ENCODE peak calls at places on chromosomes 5 and 9, in nine cellular contexts. M, H, Q, Y, V, C, E, X and J are unnamed samples. For H3K4me1, the result is how much of the 10 kb centered on the place peaks cover.

GRCh38 chr9:124004608-124005007 is 7.0 kb upstream of the LHX2 start:
- DNase-seq in M (no peak), H (no peak), Q (no peak), Y (no peak), V (no peak), C (no peak), E (no peak), X (no peak), J (no peak)

GRCh38 chr5:178793156-178793555 is 62.7 kb upstream of the ZNF354A start:
- DNase-seq in M (peak), H (no peak), Q (no peak), Y (peak), V (no peak), C (no peak), E (peak), X (no peak), J (no peak)

GRCh38 chr9:117706421-117707150 is 2.4 kb downstream of the TLR4 start:
- DNase-seq in M (no peak), H (no peak), Q (no peak), Y (no peak), V (no peak), C (no peak), E (no peak), X (no peak), J (no peak)

GRCh38 chr5:52859619-52860018 is 71.9 kb downstream of the ITGA1 start:
- DNase-seq in M (peak), H (no peak), Q (no peak), Y (no peak), V (no peak), C (no peak), E (no peak), X (no peak), J (no peak)

GRCh38 chr5:128304791-128305190 is 221.2 kb downstream of the SLC12A2 start:
- DNase-seq in M (no peak), H (no peak), Q (no peak), Y (no peak), V (no peak), C (no peak), E (no peak), X (no peak), J (no peak)

GRCh38 chr9:761155-761792 is 80.2 kb upstream of the DMRT1 start:
- DNase-seq in M (no peak), H (no peak), Q (no peak), Y (peak), V (no peak), C (no peak), E (no peak), X (peak), J (no peak)

GRCh38 chr9:94864862-94865435 is 138.4 kb downstream of the AOPEP start:
- DNase-seq in M (no peak), H (no peak), Q (no peak), Y (no peak), V (no peak), C (no peak), E (no peak), X (no peak), J (no peak)

GRCh38 chr5:68924490-68925145 is 169.2 kb upstream of the SLC30A5 start:
- DNase-seq in M (no peak), H (no peak), Q (no peak), Y (no peak), V (no peak), C (peak), E (no peak), X (peak), J (no peak)

GRCh38 chr5:62281411-62281810 is 24.6 kb upstream of the KIF2A start:
- DNase-seq in M (no peak), H (no peak), Q (no peak), Y (no peak), V (no peak), C (no peak), E (no peak), X (no peak), J (no peak)

GRCh38 chr9:113707953-113708695 is 168.0 kb upstream of the ZNF618 start:
- DNase-seq in M (no peak), H (no peak), Q (no peak), Y (no peak), V (no peak), C (no peak), E (no peak), X (no peak), J (no peak)

GRCh38 chr5:88298425-88298824 is 29.8 kb upstream of the TMEM161B start:
- DNase-seq in M (no peak), H (no peak), Q (no peak), Y (no peak), V (no peak), C (no peak), E (no peak), X (no peak), J (no peak)

GRCh38 chr5:170181902-170182301 is 50.9 kb upstream of the C5orf58 start:
- DNase-seq in M (no peak), H (no peak), Q (no peak), Y (no peak), V (no peak), C (no peak), E (no peak), X (no peak), J (no peak)

DNA sequence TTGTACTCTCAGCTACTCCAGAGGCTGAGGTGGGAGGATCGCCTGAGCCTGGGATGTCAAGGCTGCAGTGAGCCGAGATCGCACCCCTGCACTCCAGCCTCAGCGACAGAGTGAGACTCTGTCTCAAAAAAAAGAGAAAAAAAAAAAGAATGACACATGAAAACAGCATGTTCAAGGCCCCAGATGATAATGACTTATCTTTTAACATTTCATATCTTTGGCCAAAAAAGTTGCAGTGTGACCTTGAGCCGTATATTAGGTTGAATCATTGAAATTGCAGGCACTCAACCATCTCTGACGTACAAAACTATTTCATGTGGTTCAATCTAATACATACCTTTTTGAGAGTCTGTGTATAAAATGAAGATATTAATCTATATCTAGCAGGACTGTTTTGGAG is 79.1 kb upstream of the CPEB4 start:
- DNase-seq in M (no peak), H (no peak), Q (no peak), Y (no peak), V (no peak), C (no peak), E (no peak), X (no peak), J (no peak)
- H3K27ac ChIP-seq in M (no peak), H (peak), Q (no peak), Y (no peak), V (no peak), C (no peak), E (no peak), X (no peak), J (no peak)

GRCh38 chr5:167951121-167951520 is 340.3 kb upstream of the WWC1 start:
- DNase-seq in M (no peak), H (no peak), Q (no peak), Y (peak), V (no peak), C (no peak), E (no peak), X (no peak), J (no peak)
- H3K4me3 ChIP-seq in M (no peak), H (peak), Q (no peak), Y (no peak), V (no peak), C (no peak), E (no peak), X (no peak), J (peak)

DNA sequence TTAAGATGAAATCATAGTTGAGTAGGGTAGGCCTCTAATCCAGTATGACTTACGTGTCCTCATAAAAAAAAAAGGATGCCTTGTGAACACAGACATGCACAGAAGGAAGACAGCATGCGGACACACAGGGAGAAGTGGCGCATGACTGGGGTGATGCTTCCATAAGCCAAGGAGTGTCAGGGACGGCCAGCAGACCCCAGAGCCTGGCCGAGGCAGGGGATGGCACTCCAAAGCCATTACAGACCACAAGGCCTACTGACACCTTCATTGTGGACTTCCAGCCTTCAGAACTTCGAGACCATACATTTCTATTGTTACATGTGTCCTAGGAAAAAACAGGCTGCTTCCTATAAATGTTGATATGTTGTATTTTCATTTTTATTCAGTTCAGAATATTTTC is 19.9 kb downstream of the EHMT1 start:
- DNase-seq in M (no peak), H (no peak), Q (no peak), Y (no peak), V (no peak), C (no peak), E (no peak), X (no peak), J (no peak)
- H3K4me1 ChIP-seq in M (under half), H (under half), Q (under half), Y (under half), V (under half), C (under half), E (under half), X (under half), J (under half)

GRCh38 chr9:4674783-4675182 is 4.6 kb upstream of the CDC37L1 start:
- DNase-seq in M (no peak), H (no peak), Q (no peak), Y (no peak), V (no peak), C (no peak), E (no peak), X (no peak), J (no peak)

GRCh38 chr9:4669890-4670289 is 3.6 kb upstream of the SPATA6L start:
- DNase-seq in M (no peak), H (no peak), Q (no peak), Y (no peak), V (no peak), C (no peak), E (no peak), X (no peak), J (no peak)

GRCh38 chr9:4670591-4670990 is 4.3 kb upstream of the SPATA6L start:
- DNase-seq in M (no peak), H (no peak), Q (no peak), Y (no peak), V (no peak), C (no peak), E (no peak), X (no peak), J (no peak)

GRCh38 chr9:4668604-4669003 is 2.3 kb upstream of the SPATA6L start:
- DNase-seq in M (no peak), H (no peak), Q (no peak), Y (no peak), V (no peak), C (no peak), E (no peak), X (no peak), J (no peak)

DNA sequence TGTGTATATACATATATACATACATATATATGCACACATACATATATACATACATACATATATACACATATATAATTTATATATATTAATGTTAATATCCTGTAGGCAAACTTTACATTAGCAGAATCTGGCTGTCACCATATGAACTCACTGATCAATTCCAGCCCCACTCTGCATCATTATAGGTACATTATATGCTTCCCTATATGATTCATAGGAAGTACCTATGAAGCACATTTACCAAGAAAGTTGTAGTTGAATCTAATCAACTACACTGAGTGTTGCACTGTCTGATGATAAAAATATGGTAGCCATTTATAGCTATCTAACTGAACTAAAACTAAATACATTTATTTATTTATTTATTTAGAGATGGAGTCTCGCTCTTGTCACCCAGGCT is 5.5 kb upstream of the SPATA6L start:
- DNase-seq in M (no peak), H (no peak), Q (no peak), Y (no peak), V (no peak), C (no peak), E (no peak), X (no peak), J (no peak)
- H3K27ac ChIP-seq in M (no peak), H (no peak), Q (no peak), Y (no peak), V (no peak), C (no peak), E (no peak), X (no peak), J (no peak)

DNA sequence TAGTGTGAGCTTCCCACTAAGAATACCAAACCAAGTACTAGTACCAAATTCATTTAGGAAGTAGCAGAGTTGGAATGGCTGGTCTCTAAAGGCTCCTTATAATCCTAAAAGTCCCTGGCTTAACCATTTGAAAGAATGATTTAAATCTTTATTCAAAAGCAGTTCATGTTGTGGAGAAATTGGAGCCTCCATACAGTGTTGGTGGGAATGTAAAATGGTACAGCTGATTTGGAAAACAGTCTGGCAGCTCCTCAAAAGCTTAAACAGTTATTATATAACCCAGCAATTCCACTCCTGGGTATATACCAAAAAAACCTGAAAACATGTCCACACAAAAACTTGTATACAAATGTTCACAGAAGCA is 2.9 kb downstream of the PLIN2 start:
- DNase-seq in M (no peak), H (no peak), Q (no peak), Y (no peak), V (no peak), C (no peak), E (no peak), X (no peak), J (no peak)
- H3K4me3 ChIP-seq in M (no peak), H (no peak), Q (peak), Y (no peak), V (peak), C (no peak), E (no peak), X (peak), J (no peak)

DNA sequence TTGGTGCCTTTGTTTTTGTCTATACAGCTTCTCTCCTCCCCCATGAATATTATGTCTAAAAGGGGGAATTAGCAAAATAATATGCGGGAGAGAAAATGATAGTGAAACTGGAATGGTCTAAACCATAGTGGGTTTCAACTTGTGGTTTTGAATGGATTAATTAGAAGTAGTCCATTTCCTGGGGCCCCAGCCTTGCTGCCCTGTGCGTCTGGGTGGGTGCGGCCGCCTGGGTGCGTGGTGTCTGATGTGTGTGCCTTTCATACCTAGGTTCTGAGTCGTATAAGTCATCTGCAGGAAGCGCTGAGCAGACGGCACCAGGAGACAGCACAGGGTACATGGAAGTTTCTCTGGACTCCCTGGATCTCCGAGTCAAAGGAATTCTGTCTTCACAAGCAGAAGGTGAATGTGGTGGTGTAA is 120.0 kb upstream of the CACNA1B start:
- DNase-seq in M (no peak), H (no peak), Q (no peak), Y (no peak), V (no peak), C (no peak), E (no peak), X (no peak), J (no peak)
- H3K4me1 ChIP-seq in M (under half), H (under half), Q (under half), Y (under half), V (under half), C (under half), E (under half), X (under half), J (under half)

DNA sequence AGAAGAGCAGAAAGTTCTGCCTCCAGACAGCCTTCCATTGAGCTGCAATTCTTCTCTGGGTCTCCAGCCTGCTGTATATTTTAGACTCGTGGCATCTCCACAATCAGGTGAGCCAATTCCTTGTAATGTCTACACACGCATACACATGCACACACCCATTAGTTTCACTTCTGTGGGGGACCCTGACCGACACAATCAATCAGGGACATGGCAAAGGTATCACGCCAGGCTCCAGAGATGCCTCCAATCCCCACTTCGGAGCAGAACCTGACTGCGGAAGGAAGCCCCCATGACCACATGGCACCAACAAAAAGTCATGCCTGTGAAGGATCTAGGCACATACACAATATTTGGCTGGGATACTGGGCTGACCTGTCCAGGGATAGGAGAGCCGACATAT is 21.4 kb downstream of the SEMA4D start:
- DNase-seq in M (no peak), H (no peak), Q (no peak), Y (no peak), V (no peak), C (no peak), E (no peak), X (no peak), J (no peak)
- H3K27ac ChIP-seq in M (no peak), H (no peak), Q (no peak), Y (no peak), V (no peak), C (no peak), E (no peak), X (no peak), J (no peak)